ENCODE peak calls at places on chromosomes 16 and 17, in ten cellular contexts. B is CD8-positive, alpha-beta memory T cell; J is pancreas; M is endothelial cell of umbilical vein; S is BJ; W is right cardiac atrium; V is body of pancreas; F is suprapubic skin; Q is right lobe of liver; N is PC-3. G is an unnamed sample. For H3K27me3, the result is how much of the 10 kb centered on the place peaks cover.

GRCh38 chr17:65794572-65794971 is 233.1 kb upstream of the AXIN2 start:
- DNase-seq in B (no peak), J (no peak), M (peak), S (no peak), W (no peak), V (peak), F (no peak), Q (no peak), N (peak), G (no peak)

GRCh38 chr17:72520665-72521303 is 400.0 kb downstream of the SOX9 start:
- DNase-seq in B (no peak), J (no peak), M (no peak), S (no peak), W (no peak), V (no peak), F (no peak), Q (no peak), N (no peak), G (no peak)

GRCh38 chr16:53369921-53370320 is 64.3 kb upstream of the RBL2 start:
- DNase-seq in B (no peak), J (no peak), M (no peak), S (peak), W (no peak), V (no peak), F (no peak), Q (no peak), N (peak), G (no peak)

GRCh38 chr17:63099420-63099819 is 133.4 kb downstream of the TANC2 start:
- DNase-seq in B (no peak), J (no peak), M (no peak), S (no peak), W (no peak), V (no peak), F (no peak), Q (no peak), N (no peak), G (no peak)

GRCh38 chr16:72950669-72951068 is 97.3 kb downstream of the ZFHX3 start:
- DNase-seq in B (no peak), J (no peak), M (no peak), S (no peak), W (no peak), V (no peak), F (no peak), Q (no peak), N (no peak), G (no peak)

GRCh38 chr17:1762906-1763829 is 1.3 kb downstream of the SERPINF1 start:
- DNase-seq in B (no peak), J (no peak), M (no peak), S (no peak), W (peak), V (peak), F (no peak), Q (peak), N (no peak), G (no peak)

GRCh38 chr17:81810476-81810875 is 6.5 kb downstream of the GCGR start:
- DNase-seq in B (no peak), J (no peak), M (no peak), S (no peak), W (no peak), V (no peak), F (no peak), Q (no peak), N (no peak), G (no peak)

GRCh38 chr16:85392756-85393673 is 220.1 kb upstream of the GSE1 start:
- DNase-seq in B (peak), J (no peak), M (no peak), S (no peak), W (no peak), V (no peak), F (peak), Q (no peak), N (no peak), G (peak)

GRCh38 chr16:31711344-31711845 is 162.2 kb upstream of the ZNF267 start:
- DNase-seq in B (no peak), J (no peak), M (no peak), S (no peak), W (no peak), V (no peak), F (no peak), Q (no peak), N (no peak), G (no peak)

GRCh38 chr17:37523715-37524219 is 34.1 kb downstream of the DUSP14 start:
- DNase-seq in B (no peak), J (no peak), M (no peak), S (no peak), W (no peak), V (no peak), F (no peak), Q (no peak), N (no peak), G (no peak)

GRCh38 chr17:37519241-37519985 is 29.7 kb downstream of the DUSP14 start:
- DNase-seq in B (no peak), J (no peak), M (no peak), S (peak), W (no peak), V (no peak), F (no peak), Q (no peak), N (no peak), G (no peak)

GRCh38 chr17:37520174-37520573 is 30.5 kb downstream of the DUSP14 start:
- DNase-seq in B (no peak), J (no peak), M (no peak), S (no peak), W (no peak), V (no peak), F (no peak), Q (no peak), N (no peak), G (no peak)

GRCh38 chr17:37518816-37519215 is 29.1 kb downstream of the DUSP14 start:
- DNase-seq in B (no peak), J (no peak), M (no peak), S (no peak), W (no peak), V (no peak), F (no peak), Q (peak), N (no peak), G (no peak)

DNA sequence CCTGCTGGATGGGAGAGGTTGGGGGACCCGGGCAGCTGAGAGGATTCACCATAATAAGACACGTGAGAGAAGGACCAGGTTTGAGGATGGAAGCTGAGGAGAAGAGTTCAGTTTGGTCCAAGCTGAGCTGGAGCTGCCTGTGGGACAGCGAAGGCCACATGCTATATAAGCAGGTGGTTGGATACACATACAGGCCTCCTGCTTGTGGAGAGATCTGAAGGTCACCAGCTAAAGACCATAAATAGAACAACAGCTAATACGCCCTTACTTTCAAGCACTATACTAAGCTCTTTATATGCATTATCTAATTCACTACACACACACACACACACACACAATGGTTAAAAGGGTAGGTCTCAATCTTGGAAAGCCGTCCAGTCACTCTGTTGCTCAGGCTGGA is 32.1 kb downstream of the DUSP14 start:
- DNase-seq in B (no peak), J (no peak), M (no peak), S (no peak), W (no peak), V (no peak), F (no peak), Q (no peak), N (no peak), G (no peak)
- H3K27me3 ChIP-seq in B (under half), J (under half), M (under half), S (under half), W (under half), V (under half), F (under half), Q (under half), N (under half), G (under half)

GRCh38 chr17:79575229-79575628 is 35.6 kb downstream of the RBFOX3 start:
- DNase-seq in B (no peak), J (no peak), M (no peak), S (no peak), W (no peak), V (no peak), F (no peak), Q (no peak), N (no peak), G (no peak)

GRCh38 chr17:79574656-79575055 is 36.2 kb downstream of the RBFOX3 start:
- DNase-seq in B (no peak), J (no peak), M (no peak), S (no peak), W (no peak), V (no peak), F (no peak), Q (no peak), N (no peak), G (no peak)

GRCh38 chr17:79573196-79573929 is 37.5 kb downstream of the RBFOX3 start:
- DNase-seq in B (no peak), J (no peak), M (no peak), S (no peak), W (no peak), V (no peak), F (no peak), Q (peak), N (peak), G (no peak)

GRCh38 chr17:79572136-79572915 is 38.5 kb downstream of the RBFOX3 start:
- DNase-seq in B (no peak), J (no peak), M (no peak), S (no peak), W (no peak), V (no peak), F (no peak), Q (peak), N (no peak), G (no peak)

GRCh38 chr17:79574108-79574507 is 36.7 kb downstream of the RBFOX3 start:
- DNase-seq in B (no peak), J (no peak), M (no peak), S (no peak), W (no peak), V (no peak), F (no peak), Q (peak), N (peak), G (no peak)
- H3K27me3 ChIP-seq in B (under half), J (under half), M (under half), S (under half), W (under half), V (under half), F (under half), Q (under half), N (half or more), G (under half)

GRCh38 chr16:57666353-57667068 is 1.6 kb upstream of the ADGRG3 start:
- DNase-seq in B (no peak), J (no peak), M (no peak), S (no peak), W (no peak), V (no peak), F (no peak), Q (no peak), N (no peak), G (no peak)
- H3K27me3 ChIP-seq in B (under half), J (under half), M (under half), S (under half), W (under half), V (under half), F (under half), Q (under half), N (under half), G (under half)

DNA sequence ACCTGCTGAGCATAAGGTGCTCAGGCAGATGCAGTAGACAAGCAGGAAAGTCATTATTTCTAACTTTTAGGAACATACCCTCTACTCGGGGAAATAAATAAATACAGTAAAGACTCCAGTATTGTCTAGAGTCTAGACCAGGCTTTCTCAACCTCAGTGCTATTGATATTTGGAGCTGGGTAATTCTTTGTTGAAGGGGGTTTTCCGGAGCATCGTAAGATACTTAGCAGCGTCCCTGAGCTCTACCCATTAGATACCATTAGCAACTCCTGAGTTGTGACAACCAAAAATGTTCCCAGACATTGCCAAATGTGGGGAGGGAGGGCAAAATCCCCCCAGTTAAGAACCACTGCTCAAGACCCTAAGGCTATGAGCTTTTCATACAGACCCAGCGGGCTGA is 21.1 kb downstream of the EPOP start:
- DNase-seq in B (no peak), J (no peak), M (no peak), S (no peak), W (no peak), V (no peak), F (no peak), Q (no peak), N (no peak), G (no peak)
- H3K27me3 ChIP-seq in B (under half), J (under half), M (under half), S (under half), W (under half), V (under half), F (under half), Q (under half), N (under half), G (under half)

GRCh38 chr17:78000351-78000750 is 41.8 kb downstream of the TNRC6C start:
- DNase-seq in B (no peak), J (no peak), M (peak), S (no peak), W (no peak), V (no peak), F (no peak), Q (no peak), N (no peak), G (no peak)
- H3K27me3 ChIP-seq in B (under half), J (under half), M (under half), S (under half), W (under half), V (under half), F (under half), Q (under half), N (under half), G (under half)